ENCODE peak calls at places on chromosomes 13 and 19, in eight cellular contexts. One of them, this sample, is unnamed.

GRCh38 chr13:106602178-106602577 is 34.2 kb upstream of the ARGLU1 start:
- DNase-seq in SK-N-SH: no peak
- DNase-seq in GM23338: no peak
- DNase-seq in A549: no peak
- DNase-seq in GM12878: no peak
- DNase-seq in HepG2: no peak
- DNase-seq in HCT116: no peak
- DNase-seq in K562: no peak
- DNase-seq in this sample: no peak

GRCh38 chr13:91792054-91792453 is 393.6 kb downstream of the GPC5 start:
- DNase-seq in GM23338: no peak
- DNase-seq in SK-N-SH: no peak
- DNase-seq in HCT116: no peak
- DNase-seq in K562: no peak
- DNase-seq in HepG2: no peak
- DNase-seq in A549: no peak
- DNase-seq in GM12878: no peak
- DNase-seq in this sample: no peak

GRCh38 chr19:13090511-13091231 is 12.0 kb downstream of the LYL1 start:
- DNase-seq in A549: no peak
- DNase-seq in GM12878: no peak
- DNase-seq in GM23338: no peak
- DNase-seq in K562: no peak
- DNase-seq in SK-N-SH: peak; percentile 57
- DNase-seq in HepG2: no peak
- DNase-seq in HCT116: no peak
- DNase-seq in this sample: no peak

GRCh38 chr13:65836066-65836465 is 1394.1 kb downstream of the PCDH9 start:
- DNase-seq in GM23338: no peak
- DNase-seq in GM12878: no peak
- DNase-seq in SK-N-SH: no peak
- DNase-seq in HepG2: no peak
- DNase-seq in HCT116: no peak
- DNase-seq in K562: no peak
- DNase-seq in A549: no peak
- DNase-seq in this sample: no peak

GRCh38 chr13:28805193-28805819 is 14.8 kb upstream of the MTUS2 start:
- DNase-seq in SK-N-SH: peak; percentile 35
- DNase-seq in HCT116: no peak
- DNase-seq in A549: peak; percentile 44
- DNase-seq in GM23338: peak; percentile 83
- DNase-seq in GM12878: no peak
- DNase-seq in HepG2: no peak
- DNase-seq in K562: peak; percentile 21
- DNase-seq in this sample: no peak

GRCh38 chr13:33351324-33351723 is 65.8 kb upstream of the STARD13 start:
- DNase-seq in SK-N-SH: no peak
- DNase-seq in GM23338: no peak
- DNase-seq in K562: no peak
- DNase-seq in HCT116: peak; percentile 27
- DNase-seq in GM12878: no peak
- DNase-seq in HepG2: no peak
- DNase-seq in A549: peak; percentile 25
- DNase-seq in this sample: no peak

GRCh38 chr13:27182844-27183497 is 11.4 kb upstream of the USP12 start:
- DNase-seq in SK-N-SH: no peak
- DNase-seq in A549: peak; percentile 84
- DNase-seq in K562: peak; percentile 58
- DNase-seq in HepG2: peak; percentile 67
- DNase-seq in GM12878: no peak
- DNase-seq in HCT116: peak; percentile 78
- DNase-seq in GM23338: no peak
- DNase-seq in this sample: peak; percentile 81

GRCh38 chr19:38388310-38389100 is at the start of gene SPRED3:
- DNase-seq in GM12878: no peak
- DNase-seq in A549: peak; percentile 78
- DNase-seq in HepG2: no peak
- DNase-seq in K562: peak; percentile 44
- DNase-seq in SK-N-SH: peak; percentile 90
- DNase-seq in HCT116: no peak
- DNase-seq in GM23338: peak; percentile 85
- DNase-seq in this sample: no peak

GRCh38 chr19:35142531-35143230 is 374 bp upstream of the FXYD7 start:
- DNase-seq in GM23338: peak; percentile 91
- DNase-seq in GM12878: no peak
- DNase-seq in A549: peak; percentile 74
- DNase-seq in K562: peak; percentile 91
- DNase-seq in HCT116: no peak
- DNase-seq in SK-N-SH: peak; percentile 91
- DNase-seq in HepG2: no peak
- DNase-seq in this sample: no peak

GRCh38 chr13:112928020-112928931 is 40.7 kb upstream of the MCF2L start:
- DNase-seq in K562: no peak
- DNase-seq in SK-N-SH: peak; percentile 57
- DNase-seq in A549: no peak
- DNase-seq in GM12878: no peak
- DNase-seq in HCT116: no peak
- DNase-seq in HepG2: no peak
- DNase-seq in GM23338: no peak
- DNase-seq in this sample: no peak

GRCh38 chr19:9054768-9055167 is 32.1 kb upstream of the OR1M1 start:
- DNase-seq in K562: no peak
- DNase-seq in HepG2: no peak
- DNase-seq in GM12878: no peak
- DNase-seq in SK-N-SH: no peak
- DNase-seq in A549: peak; percentile 70
- DNase-seq in HCT116: no peak
- DNase-seq in GM23338: peak; percentile 51
- DNase-seq in this sample: no peak

GRCh38 chr19:5014941-5015340 is 46.0 kb downstream of the KDM4B start:
- DNase-seq in GM23338: no peak
- DNase-seq in HepG2: no peak
- DNase-seq in K562: no peak
- DNase-seq in SK-N-SH: no peak
- DNase-seq in A549: no peak
- DNase-seq in HCT116: no peak
- DNase-seq in GM12878: no peak
- DNase-seq in this sample: no peak

GRCh38 chr13:71577127-71577526 is 289.9 kb downstream of the DACH1 start:
- DNase-seq in HCT116: no peak
- DNase-seq in GM12878: no peak
- DNase-seq in SK-N-SH: no peak
- DNase-seq in GM23338: no peak
- DNase-seq in K562: no peak
- DNase-seq in A549: no peak
- DNase-seq in HepG2: no peak
- DNase-seq in this sample: no peak

GRCh38 chr13:32645854-32646253 is 59.6 kb downstream of the PDS5B start:
- DNase-seq in GM12878: peak; percentile 62
- DNase-seq in GM23338: no peak
- DNase-seq in K562: no peak
- DNase-seq in SK-N-SH: no peak
- DNase-seq in HCT116: no peak
- DNase-seq in HepG2: no peak
- DNase-seq in A549: no peak
- DNase-seq in this sample: no peak

GRCh38 chr13:68304287-68304893 is 1074.3 kb upstream of the PCDH9 start:
- DNase-seq in A549: peak; percentile 44
- DNase-seq in SK-N-SH: peak; percentile 36
- DNase-seq in GM12878: no peak
- DNase-seq in GM23338: peak; percentile 54
- DNase-seq in HCT116: peak; percentile 1
- DNase-seq in K562: peak; percentile 4
- DNase-seq in HepG2: peak; percentile 43
- DNase-seq in this sample: peak; percentile 30

GRCh38 chr19:48283908-48284307 is 14.0 kb downstream of the ZNF114 start:
- DNase-seq in K562: no peak
- DNase-seq in A549: no peak
- DNase-seq in SK-N-SH: no peak
- DNase-seq in GM12878: no peak
- DNase-seq in GM23338: no peak
- DNase-seq in HepG2: no peak
- DNase-seq in HCT116: no peak
- DNase-seq in this sample: no peak

GRCh38 chr13:113764793-113765190 is 5.8 kb downstream of the TMEM255B start:
- DNase-seq in K562: no peak
- DNase-seq in GM23338: no peak
- DNase-seq in HCT116: no peak
- DNase-seq in SK-N-SH: no peak
- DNase-seq in GM12878: no peak
- DNase-seq in HepG2: no peak
- DNase-seq in A549: no peak
- DNase-seq in this sample: no peak

DNA sequence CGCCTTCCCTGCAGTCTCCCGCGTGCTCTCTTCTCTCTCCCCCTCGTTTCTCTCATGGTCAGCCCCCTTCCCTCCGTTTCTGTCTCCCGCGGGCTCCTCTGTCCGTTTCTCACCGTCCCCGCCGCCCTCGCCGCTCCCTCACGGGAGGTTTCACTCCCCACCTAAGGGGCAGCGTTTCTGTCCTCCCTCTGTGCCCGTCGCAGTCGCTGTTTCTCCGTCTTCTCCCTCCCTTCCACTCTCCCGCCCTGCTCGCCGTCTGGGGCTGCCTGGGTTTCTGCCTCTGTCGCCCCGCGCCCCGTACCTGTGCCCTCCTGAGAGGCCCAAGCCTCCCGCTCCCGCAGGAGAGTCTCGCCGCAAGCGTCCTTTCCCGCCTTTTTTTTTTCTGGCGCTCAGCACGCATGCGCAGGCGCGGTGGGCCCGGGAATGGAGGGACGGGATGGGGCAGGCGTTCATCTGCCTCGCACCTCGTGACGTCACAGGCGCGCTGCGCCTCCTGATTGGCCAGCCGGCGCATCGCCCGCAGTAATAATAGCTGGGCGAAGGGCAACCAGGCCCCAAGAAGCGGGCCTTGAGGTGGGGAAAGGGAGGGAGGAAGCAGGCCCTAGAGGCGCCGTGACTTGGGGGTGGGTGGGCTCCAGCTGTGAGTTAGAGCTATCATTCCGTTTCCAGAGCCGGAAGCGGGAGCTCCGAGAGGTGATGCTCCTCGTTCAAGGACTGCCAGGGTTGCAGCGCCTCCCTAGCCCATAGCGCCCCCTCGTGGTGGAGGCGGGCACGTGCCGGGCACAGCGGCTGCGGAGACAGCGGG is 15.4 kb downstream of the SSC5D start:
- DNase-seq in GM12878: peak; percentile 80
- DNase-seq in HepG2: peak; percentile 64
- DNase-seq in HCT116: peak; percentile 89
- DNase-seq in SK-N-SH: peak; percentile 99
- DNase-seq in K562: peak; percentile 98
- DNase-seq in A549: peak; percentile 95
- DNase-seq in GM23338: peak; percentile 95
- DNase-seq in this sample: peak; percentile 83
- H3K27ac ChIP-seq in GM12878: peak overlapping the region; percentile 80
- H3K27ac ChIP-seq in HepG2: no peak overlapping the region
- H3K27ac ChIP-seq in HCT116: no peak overlapping the region
- H3K27ac ChIP-seq in SK-N-SH: peak overlapping the region; percentile 71
- H3K27ac ChIP-seq in K562: peak overlapping the region; percentile 61
- H3K27ac ChIP-seq in A549: peak overlapping the region; percentile 75
- H3K27ac ChIP-seq in GM23338: no peak overlapping the region
- H3K27ac ChIP-seq in this sample: peak overlapping the region; percentile 50

DNA sequence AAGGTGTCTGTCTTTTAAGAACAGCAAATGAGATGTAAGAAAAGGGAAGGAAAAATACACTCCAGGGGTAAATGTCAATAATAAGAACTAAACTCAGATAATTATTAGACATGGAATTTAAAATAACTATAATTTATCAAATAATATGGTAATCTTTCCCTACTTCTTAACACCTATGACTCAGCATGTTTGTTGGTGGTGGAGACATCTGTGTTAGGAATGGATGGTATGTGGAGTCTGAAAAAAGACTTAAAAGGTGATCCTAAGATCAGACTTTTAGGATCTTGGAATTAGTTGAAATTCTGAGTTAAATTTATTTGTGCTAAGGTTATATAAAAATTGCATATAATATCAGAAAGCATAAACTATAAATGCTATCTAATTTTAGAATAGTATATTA is 915.1 kb downstream of the SLITRK5 start:
- DNase-seq in HCT116: no peak
- DNase-seq in GM23338: no peak
- DNase-seq in SK-N-SH: no peak
- DNase-seq in K562: no peak
- DNase-seq in GM12878: no peak
- DNase-seq in HepG2: no peak
- DNase-seq in A549: no peak
- DNase-seq in this sample: no peak
- TF ChIP-seq REST in HCT116: no peak
- TF ChIP-seq REST in GM23338: no peak
- TF ChIP-seq REST in SK-N-SH: no peak
- TF ChIP-seq REST in K562: no peak
- TF ChIP-seq REST in GM12878: no peak
- TF ChIP-seq REST in HepG2: no peak
- TF ChIP-seq REST in A549: no peak
- TF ChIP-seq REST in this sample: no peak

DNA sequence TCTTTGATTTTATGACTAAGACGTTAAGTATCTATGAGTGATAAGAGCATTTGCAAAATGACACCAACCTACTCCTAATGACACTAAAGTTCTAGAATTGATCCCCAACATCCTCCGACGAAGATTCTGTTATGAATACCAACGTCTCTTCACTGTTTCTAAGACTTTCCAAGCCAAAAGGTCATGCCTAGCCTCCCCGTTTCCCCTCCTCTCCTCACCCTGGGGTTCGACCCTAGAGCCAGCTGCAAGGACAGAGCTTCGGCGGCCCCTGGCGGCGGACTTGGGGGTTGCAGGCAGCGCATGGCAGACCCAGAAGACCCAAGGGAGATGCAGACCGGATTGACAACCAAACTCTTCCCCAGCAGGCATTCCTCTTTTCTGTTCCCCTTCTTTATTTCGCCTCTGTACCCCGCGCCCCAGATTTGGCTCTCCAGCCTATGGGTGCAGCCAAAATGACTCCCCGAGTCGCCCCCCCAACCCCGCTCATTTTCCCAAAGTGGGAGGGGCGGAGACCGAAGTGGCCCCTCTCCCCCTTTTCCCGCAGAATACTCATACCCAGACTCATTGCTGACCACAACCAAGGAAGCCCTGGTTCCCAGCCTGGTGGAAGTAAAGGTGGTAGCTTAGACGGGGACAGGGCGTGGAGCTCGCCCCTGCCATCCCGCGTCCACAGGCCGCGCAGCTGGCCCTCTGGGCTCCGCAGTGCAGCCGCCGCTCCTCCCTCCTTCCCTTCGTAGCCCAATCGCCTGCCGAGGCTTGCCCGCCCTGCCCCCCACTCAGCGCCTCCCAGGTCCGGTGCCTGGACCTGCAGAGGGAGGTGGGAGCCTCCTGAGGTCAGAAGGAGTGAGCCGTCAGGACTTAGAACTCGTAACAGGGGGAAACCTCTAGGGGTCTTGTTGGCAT is 4.1 kb upstream of the EML2 start:
- DNase-seq in GM12878: peak; percentile 84
- DNase-seq in A549: peak; percentile 91
- DNase-seq in K562: peak; percentile 68
- DNase-seq in HCT116: peak; percentile 71
- DNase-seq in HepG2: peak; percentile 64
- DNase-seq in SK-N-SH: peak; percentile 94
- DNase-seq in GM23338: peak; percentile 92
- DNase-seq in this sample: peak; percentile 80
- H3K4me1 ChIP-seq in GM12878: peaks cover 33% of the 10 kb centered on the region
- H3K4me1 ChIP-seq in A549: peaks cover 44% of the 10 kb centered on the region
- H3K4me1 ChIP-seq in K562: peaks cover 31% of the 10 kb centered on the region
- H3K4me1 ChIP-seq in HCT116: peaks cover 28% of the 10 kb centered on the region
- H3K4me1 ChIP-seq in HepG2: peaks cover 68% of the 10 kb centered on the region
- H3K4me1 ChIP-seq in SK-N-SH: peaks cover 6% of the 10 kb centered on the region
- H3K4me1 ChIP-seq in GM23338: peaks cover 38% of the 10 kb centered on the region
- H3K4me1 ChIP-seq in this sample: peaks cover 13% of the 10 kb centered on the region

GRCh38 chr19:32580901-32581703 is at the start of gene PDCD5:
- DNase-seq in K562: peak; percentile 94
- DNase-seq in GM23338: peak; percentile 94
- DNase-seq in GM12878: peak; percentile 51
- DNase-seq in HCT116: peak; percentile 82
- DNase-seq in A549: peak; percentile 98
- DNase-seq in SK-N-SH: peak; percentile 99
- DNase-seq in HepG2: peak; percentile 84
- DNase-seq in this sample: peak; percentile 61
- H3K27ac ChIP-seq in K562: peak within 1 kb of the TSS; percentile 88
- H3K27ac ChIP-seq in GM23338: no peak within 1 kb of the TSS
- H3K27ac ChIP-seq in GM12878: peak within 1 kb of the TSS; percentile 71
- H3K27ac ChIP-seq in HCT116: peak within 1 kb of the TSS; percentile 84
- H3K27ac ChIP-seq in A549: peak within 1 kb of the TSS; percentile 91
- H3K27ac ChIP-seq in SK-N-SH: peak within 1 kb of the TSS; percentile 83
- H3K27ac ChIP-seq in HepG2: peak within 1 kb of the TSS; percentile 84
- H3K27ac ChIP-seq in this sample: peak within 1 kb of the TSS; percentile 80